ENCODE peak calls at places on chromosomes 1 and 21, in five cellular contexts. One of them, this sample, is unnamed.

GRCh38 chr1:107953551-107953950 is 11.4 kb downstream of the VAV3 start:
- DNase-seq in memory B cell: no peak
- DNase-seq in stimulated activated CD4-positive, alpha-beta T cell treated with anti-CD3 and anti-CD28 coated beads, Interleukin-15, amount 100 ng/mL, for 1 hour: no peak
- DNase-seq in endothelial cell: no peak
- DNase-seq in cardiac fibroblast: no peak
- DNase-seq in this sample: no peak

GRCh38 chr21:33265664-33266049 is 510 bp upstream of the IL10RB start:
- DNase-seq in memory B cell: peak
- DNase-seq in stimulated activated CD4-positive, alpha-beta T cell treated with anti-CD3 and anti-CD28 coated beads, Interleukin-15, amount 100 ng/mL, for 1 hour: no peak
- DNase-seq in endothelial cell: no peak
- DNase-seq in cardiac fibroblast: no peak
- DNase-seq in this sample: no peak

GRCh38 chr1:99347041-99347684 is 82.9 kb downstream of the PLPPR4 start:
- DNase-seq in memory B cell: no peak
- DNase-seq in stimulated activated CD4-positive, alpha-beta T cell treated with anti-CD3 and anti-CD28 coated beads, Interleukin-15, amount 100 ng/mL, for 1 hour: no peak
- DNase-seq in endothelial cell: no peak
- DNase-seq in cardiac fibroblast: no peak
- DNase-seq in this sample: no peak

GRCh38 chr1:15153842-15154479 is 414 bp downstream of the TMEM51 start:
- DNase-seq in memory B cell: no peak
- DNase-seq in stimulated activated CD4-positive, alpha-beta T cell treated with anti-CD3 and anti-CD28 coated beads, Interleukin-15, amount 100 ng/mL, for 1 hour: peak
- DNase-seq in endothelial cell: peak
- DNase-seq in cardiac fibroblast: peak
- DNase-seq in this sample: peak

GRCh38 chr1:236066828-236067386 is 2.0 kb upstream of the NID1 start:
- DNase-seq in memory B cell: peak
- DNase-seq in stimulated activated CD4-positive, alpha-beta T cell treated with anti-CD3 and anti-CD28 coated beads, Interleukin-15, amount 100 ng/mL, for 1 hour: peak
- DNase-seq in endothelial cell: no peak
- DNase-seq in cardiac fibroblast: peak
- DNase-seq in this sample: no peak

GRCh38 chr1:162213281-162213909 is 143.9 kb downstream of the NOS1AP start:
- DNase-seq in memory B cell: no peak
- DNase-seq in stimulated activated CD4-positive, alpha-beta T cell treated with anti-CD3 and anti-CD28 coated beads, Interleukin-15, amount 100 ng/mL, for 1 hour: no peak
- DNase-seq in endothelial cell: no peak
- DNase-seq in cardiac fibroblast: no peak
- DNase-seq in this sample: no peak

GRCh38 chr1:38958967-38959366 is 17.3 kb upstream of the RHBDL2 start:
- DNase-seq in memory B cell: no peak
- DNase-seq in stimulated activated CD4-positive, alpha-beta T cell treated with anti-CD3 and anti-CD28 coated beads, Interleukin-15, amount 100 ng/mL, for 1 hour: no peak
- DNase-seq in endothelial cell: no peak
- DNase-seq in cardiac fibroblast: peak
- DNase-seq in this sample: no peak

GRCh38 chr1:21220815-21221214 is 44.1 kb upstream of the EIF4G3 start:
- DNase-seq in memory B cell: no peak
- DNase-seq in stimulated activated CD4-positive, alpha-beta T cell treated with anti-CD3 and anti-CD28 coated beads, Interleukin-15, amount 100 ng/mL, for 1 hour: no peak
- DNase-seq in endothelial cell: no peak
- DNase-seq in cardiac fibroblast: peak
- DNase-seq in this sample: no peak

GRCh38 chr21:34105947-34106541 is 32.7 kb downstream of the MRPS6 start:
- DNase-seq in memory B cell: no peak
- DNase-seq in stimulated activated CD4-positive, alpha-beta T cell treated with anti-CD3 and anti-CD28 coated beads, Interleukin-15, amount 100 ng/mL, for 1 hour: no peak
- DNase-seq in endothelial cell: no peak
- DNase-seq in cardiac fibroblast: no peak
- DNase-seq in this sample: no peak

GRCh38 chr1:198018529-198018928 is 101.4 kb downstream of the LHX9 start:
- DNase-seq in memory B cell: no peak
- DNase-seq in stimulated activated CD4-positive, alpha-beta T cell treated with anti-CD3 and anti-CD28 coated beads, Interleukin-15, amount 100 ng/mL, for 1 hour: no peak
- DNase-seq in endothelial cell: no peak
- DNase-seq in cardiac fibroblast: peak
- DNase-seq in this sample: no peak

GRCh38 chr1:21736876-21737275 is 46.1 kb downstream of the USP48 start:
- DNase-seq in memory B cell: no peak
- DNase-seq in stimulated activated CD4-positive, alpha-beta T cell treated with anti-CD3 and anti-CD28 coated beads, Interleukin-15, amount 100 ng/mL, for 1 hour: no peak
- DNase-seq in endothelial cell: no peak
- DNase-seq in cardiac fibroblast: no peak
- DNase-seq in this sample: no peak